ENCODE peak calls at places on chromosomes 6 and 20, in four cellular contexts. P is HL-60, T is K562, B is GM12878. I is an unnamed sample.

GRCh38 chr6:124054034-124054433 is 250.4 kb downstream of the NKAIN2 start:
- DNase-seq in B (no peak), T (no peak), P (no peak), I (no peak)

GRCh38 chr6:141265748-141266647 is 866.7 kb upstream of the GJE1 start:
- DNase-seq in P (no peak), T (no peak), B (no peak), I (no peak)

GRCh38 chr20:24495266-24495665 is 25.8 kb downstream of the SYNDIG1 start:
- DNase-seq in P (no peak), B (no peak), T (no peak), I (no peak)

GRCh38 chr20:59222982-59223610 is 59.5 kb downstream of the ZNF831 start:
- DNase-seq in B (no peak), T (no peak), P (peak), I (no peak)

GRCh38 chr6:34103321-34103720 is 42.6 kb downstream of the GRM4 start:
- DNase-seq in T (peak), P (no peak), B (no peak), I (no peak)

GRCh38 chr6:111646942-111647341 is 41.3 kb upstream of the TRAF3IP2 start:
- DNase-seq in B (no peak), T (no peak), P (no peak), I (no peak)

GRCh38 chr6:133951881-133952814 is 876 bp upstream of the TBPL1 start:
- DNase-seq in B (no peak), P (peak), T (peak), I (peak)

GRCh38 chr6:160088774-160089533 is 32.7 kb upstream of the SLC22A1 start:
- DNase-seq in P (no peak), B (no peak), T (no peak), I (no peak)

GRCh38 chr6:170162771-170163404 is 128.0 kb downstream of the DLL1 start:
- DNase-seq in T (no peak), P (no peak), B (no peak), I (no peak)

GRCh38 chr6:13787146-13787545 is 27.2 kb downstream of the MCUR1 start:
- DNase-seq in P (no peak), B (no peak), T (no peak), I (no peak)

GRCh38 chr6:67544851-67545452 is 1090.1 kb upstream of the ADGRB3 start:
- DNase-seq in B (no peak), T (no peak), P (no peak), I (no peak)

GRCh38 chr6:6565069-6565468 is 23.5 kb upstream of the LY86 start:
- DNase-seq in P (no peak), T (peak), B (no peak), I (no peak)

GRCh38 chr6:145863988-145864616 is 49.5 kb upstream of the FBXO30 start:
- DNase-seq in B (no peak), T (no peak), P (no peak), I (no peak)

GRCh38 chr6:130018292-130018829 is at the start of gene L3MBTL3:
- DNase-seq in T (peak), B (no peak), P (peak), I (peak)

GRCh38 chr6:57259064-57259463 is 37.0 kb upstream of the RAB23 start:
- DNase-seq in P (no peak), T (no peak), B (no peak), I (no peak)

GRCh38 chr6:27866370-27867050 is 45.7 kb downstream of the OR2B2 start:
- DNase-seq in T (no peak), B (peak), P (peak), I (no peak)

GRCh38 chr6:127186889-127187288 is 68.4 kb downstream of the RSPO3 start:
- DNase-seq in T (peak), P (peak), B (no peak), I (no peak)

GRCh38 chr6:37988696-37989095 is 169.2 kb downstream of the ZFAND3 start:
- DNase-seq in B (no peak), P (no peak), T (no peak), I (no peak)

GRCh38 chr6:129812145-129812777 is 48.9 kb downstream of the TMEM244 start:
- DNase-seq in P (no peak), B (no peak), T (no peak), I (no peak)

GRCh38 chr20:7741866-7742265 is 198.4 kb downstream of the HAO1 start:
- DNase-seq in B (no peak), P (no peak), T (no peak), I (no peak)

GRCh38 chr20:59002874-59003399 is 4.1 kb downstream of the CTSZ start:
- DNase-seq in P (no peak), B (no peak), T (no peak), I (no peak)

GRCh38 chr20:10686356-10687169 is 12.8 kb upstream of the JAG1 start:
- DNase-seq in P (no peak), B (no peak), T (no peak), I (no peak)

GRCh38 chr6:138044972-138045371 is 62.2 kb downstream of the PERP start:
- DNase-seq in P (no peak), B (no peak), T (no peak), I (no peak)

GRCh38 chr6:110518281-110518623 is 41.8 kb upstream of the SLC22A16 start:
- DNase-seq in T (peak), P (no peak), B (no peak), I (no peak)

GRCh38 chr6:133136177-133136896 is 104.8 kb upstream of the EYA4 start:
- DNase-seq in P (no peak), T (no peak), B (no peak), I (no peak)

GRCh38 chr6:169863149-169863525 is 111.7 kb downstream of the ERMARD start:
- DNase-seq in T (no peak), B (no peak), P (no peak), I (no peak)

DNA sequence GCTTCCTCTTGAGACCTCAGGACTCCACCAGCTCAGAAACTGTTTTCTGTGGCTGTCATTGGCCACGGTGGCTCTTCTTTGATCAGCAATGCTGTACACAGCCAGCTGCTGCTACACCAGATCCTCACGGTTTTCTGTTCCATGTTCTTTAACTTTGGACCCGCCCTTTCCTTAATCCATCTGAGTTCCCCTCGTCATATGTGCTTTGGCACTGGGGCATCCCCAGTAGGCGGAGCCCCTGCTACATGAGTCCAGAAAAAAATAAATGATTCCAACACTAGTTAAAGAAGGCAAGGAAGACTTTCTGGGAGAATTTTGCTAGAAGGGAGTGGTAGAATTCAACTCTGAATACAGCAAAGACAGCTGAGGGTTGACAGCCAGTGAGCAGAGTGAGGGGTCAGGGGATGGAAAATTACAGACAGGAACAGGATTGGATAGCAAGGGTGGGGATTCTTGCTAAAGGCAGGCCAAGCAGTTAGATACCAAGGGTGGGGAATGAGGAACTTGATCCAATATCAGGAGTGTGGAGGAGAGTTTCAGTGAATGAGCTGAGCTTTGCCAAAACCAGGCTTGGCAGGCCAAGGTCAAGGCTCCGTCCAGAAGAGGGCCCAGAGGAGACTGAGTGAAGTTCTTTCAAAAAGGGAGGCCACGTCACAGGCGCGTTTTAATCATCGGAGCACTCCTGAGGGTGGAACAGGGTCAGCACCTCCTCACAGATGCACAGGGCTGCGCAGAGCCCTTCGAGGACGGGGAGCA is 391.7 kb downstream of the CDH4 start:
- DNase-seq in B (no peak), P (no peak), T (no peak), I (no peak)
- TF ChIP-seq SPI1 in B (no peak), P (no peak), T (no peak), I (no peak)

DNA sequence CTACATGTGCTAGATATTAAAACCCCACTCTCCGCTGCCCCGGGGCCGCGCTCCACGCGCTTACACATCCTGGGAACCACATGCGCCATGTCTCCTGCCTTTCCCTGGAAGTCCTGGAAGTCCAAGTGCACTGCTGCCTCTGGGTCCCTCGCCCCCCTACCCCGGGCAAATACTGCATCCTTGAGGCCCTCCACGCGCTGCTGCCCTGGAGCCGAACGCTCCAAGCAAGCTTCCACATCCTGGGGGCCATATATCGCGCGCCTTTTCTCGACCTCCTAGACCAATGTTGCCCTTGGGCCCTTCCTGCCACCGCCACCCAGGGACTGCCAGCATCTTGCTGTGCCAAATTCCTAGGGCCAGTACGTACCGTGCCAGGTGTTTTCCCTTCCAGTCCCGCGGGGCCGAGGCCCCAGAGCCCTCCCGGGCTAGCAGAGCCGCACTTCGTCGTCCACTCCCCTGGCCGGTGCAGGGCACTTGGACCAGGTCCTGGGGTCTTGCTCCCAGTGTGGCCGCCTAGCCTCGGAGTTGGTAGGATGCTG is 779 bp upstream of the KCNG1 start:
- DNase-seq in T (no peak), B (no peak), P (no peak), I (no peak)
- TF ChIP-seq SPI1 in T (no peak), B (no peak), P (no peak), I (no peak)

DNA sequence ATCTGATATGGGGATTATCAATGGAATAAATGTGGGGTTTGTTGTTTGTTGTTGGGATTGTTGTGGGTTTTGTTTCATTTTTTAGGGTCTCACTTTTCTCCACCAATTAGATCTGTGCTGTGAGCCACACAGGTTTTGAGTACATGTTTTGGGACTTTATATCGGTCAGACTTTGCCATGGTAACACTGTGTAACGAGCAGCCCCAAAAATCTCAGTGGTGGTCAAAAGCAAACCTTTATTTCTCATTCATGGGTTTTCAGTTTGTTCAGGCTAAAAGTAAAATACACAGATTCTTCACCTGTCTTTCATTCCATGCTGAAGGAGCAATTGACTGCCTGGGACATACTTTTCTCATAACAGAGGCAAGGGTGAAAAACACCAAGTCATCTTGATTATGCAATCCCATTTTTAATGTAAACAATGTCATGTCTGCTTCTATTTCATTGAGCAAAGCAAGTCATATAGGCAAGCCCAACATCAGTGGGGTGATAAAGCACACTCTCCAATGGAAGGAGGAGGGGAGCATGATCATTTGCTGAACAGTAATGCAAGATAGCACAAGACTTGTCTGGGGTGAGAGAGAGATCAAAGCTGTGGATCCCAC is 101.1 kb upstream of the PLCB4 start:
- DNase-seq in P (no peak), T (no peak), B (no peak), I (no peak)
- TF ChIP-seq SPI1 in P (no peak), T (no peak), B (no peak), I (no peak)

GRCh38 chr6:107539409-107539808 is 49.5 kb downstream of the SOBP start:
- DNase-seq in P (no peak), B (no peak), T (no peak), I (no peak)
- TF ChIP-seq SPI1 in P (no peak), B (no peak), T (no peak), I (no peak)

DNA sequence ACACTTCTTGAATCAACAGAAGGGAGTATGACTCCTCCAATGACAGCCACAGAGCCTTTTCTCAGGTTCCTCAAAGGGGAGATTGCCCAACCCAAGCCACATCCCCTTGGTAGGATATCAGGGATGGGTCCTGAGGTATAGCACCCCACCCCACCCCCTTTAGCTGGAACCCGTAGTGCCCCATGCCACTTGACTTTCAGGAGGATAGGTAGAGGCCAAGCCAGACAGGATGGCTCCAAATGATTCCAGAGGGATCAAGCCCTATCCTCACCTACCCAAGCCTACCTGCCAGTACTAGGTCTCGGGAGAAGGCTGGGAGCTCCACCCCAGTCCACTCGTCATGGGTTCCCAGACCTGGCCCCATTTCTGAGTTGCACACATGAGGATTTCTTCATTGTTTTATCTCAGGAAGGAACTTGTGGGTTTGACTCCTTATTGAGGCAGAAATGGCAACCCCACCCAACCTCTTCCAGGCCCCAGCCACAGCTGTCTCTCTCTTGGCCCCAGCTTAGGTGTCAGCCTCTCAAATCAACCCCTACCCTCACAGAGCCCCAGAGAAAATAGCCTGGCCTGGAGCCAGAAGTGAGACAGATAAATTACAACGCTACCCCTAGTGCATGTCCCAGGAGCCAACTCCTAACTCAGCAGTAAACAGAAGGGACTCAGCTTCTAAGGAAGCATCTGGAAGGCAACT is 3.6 kb downstream of the CCND3 start:
- DNase-seq in T (no peak), P (peak), B (no peak), I (no peak)
- TF ChIP-seq SPI1 in T (peak), P (peak), B (no peak), I (no peak)

GRCh38 chr6:14874975-14875677 is 370.7 kb upstream of the JARID2 start:
- DNase-seq in P (no peak), T (no peak), B (no peak), I (no peak)

GRCh38 chr6:14880052-14880451 is 365.8 kb upstream of the JARID2 start:
- DNase-seq in T (no peak), B (no peak), P (no peak), I (no peak)

GRCh38 chr6:14875678-14876063 is 370.2 kb upstream of the JARID2 start:
- DNase-seq in T (no peak), P (no peak), B (peak), I (no peak)

GRCh38 chr6:14876778-14877613 is 368.9 kb upstream of the JARID2 start:
- DNase-seq in P (no peak), T (no peak), B (peak), I (no peak)

GRCh38 chr6:14877758-14878157 is 368.1 kb upstream of the JARID2 start:
- DNase-seq in B (no peak), P (no peak), T (no peak), I (no peak)
- TF ChIP-seq SPI1 in B (no peak), P (no peak), T (no peak), I (no peak)

GRCh38 chr6:165820934-165821333 is 157.9 kb upstream of the PDE10A start:
- DNase-seq in P (no peak), B (no peak), T (no peak), I (no peak)

GRCh38 chr6:165822501-165822900 is 159.5 kb upstream of the PDE10A start:
- DNase-seq in T (no peak), P (no peak), B (no peak), I (no peak)

GRCh38 chr6:165823609-165824326 is 160.7 kb upstream of the PDE10A start:
- DNase-seq in B (no peak), P (no peak), T (no peak), I (no peak)

GRCh38 chr6:165820407-165820806 is 157.4 kb upstream of the PDE10A start:
- DNase-seq in P (no peak), B (no peak), T (no peak), I (no peak)

GRCh38 chr6:165821754-165822153 is 158.7 kb upstream of the PDE10A start:
- DNase-seq in P (no peak), B (no peak), T (no peak), I (no peak)
- TF ChIP-seq SPI1 in P (no peak), B (no peak), T (no peak), I (no peak)

GRCh38 chr20:57618766-57619052 is 1.5 kb downstream of the ZBP1 start:
- DNase-seq in T (no peak), P (no peak), B (no peak), I (no peak)

GRCh38 chr20:57617079-57617795 is 3.0 kb downstream of the ZBP1 start:
- DNase-seq in T (no peak), B (no peak), P (no peak), I (no peak)

GRCh38 chr20:57619053-57619831 is 984 bp downstream of the ZBP1 start:
- DNase-seq in B (peak), T (no peak), P (peak), I (no peak)

GRCh38 chr20:57616143-57616951 is 3.9 kb downstream of the ZBP1 start:
- DNase-seq in T (no peak), B (no peak), P (no peak), I (no peak)

DNA sequence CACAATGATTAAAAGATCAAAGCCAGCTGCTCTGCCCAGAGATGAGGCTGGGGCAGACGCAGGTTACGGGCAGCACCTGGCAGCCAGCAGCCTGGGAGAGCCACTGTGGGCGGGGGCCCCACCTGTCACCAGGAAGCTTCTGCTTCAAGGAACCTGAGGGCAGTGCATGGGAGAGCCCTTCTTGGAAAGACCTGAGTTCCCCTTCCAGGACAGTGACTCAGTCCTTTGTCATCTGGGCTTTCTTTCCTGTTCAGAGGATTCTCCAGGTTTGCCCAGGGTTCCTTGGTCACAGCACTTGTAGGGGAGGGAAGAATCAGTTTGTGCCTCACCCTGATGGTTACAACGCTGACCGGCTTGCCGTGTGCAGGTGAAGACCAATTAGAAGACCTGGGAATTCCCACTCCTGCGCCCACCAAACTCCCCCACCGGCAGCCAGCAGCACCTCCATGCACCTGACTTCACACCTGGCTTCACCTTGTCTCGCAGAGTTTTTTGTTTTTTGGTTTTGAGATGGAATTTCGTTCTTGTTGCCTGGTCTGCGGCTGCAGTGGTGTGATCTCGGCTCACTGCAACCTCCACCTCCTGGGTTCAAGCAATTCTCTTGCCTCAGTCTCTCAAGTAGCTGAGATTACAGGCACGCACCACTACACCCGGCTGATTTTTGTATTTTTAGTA is 2.0 kb downstream of the ZBP1 start:
- DNase-seq in P (no peak), T (no peak), B (no peak), I (no peak)
- TF ChIP-seq SPI1 in P (no peak), T (no peak), B (no peak), I (no peak)